ENCODE peak calls at places on chromosomes 4 and X, in five cellular contexts. F is Peyer's patch, J is testis, E is GM23338, V is adrenal gland. Y is an unnamed sample. For H3K36me3, the result is how much of the 10 kb centered on the place peaks cover.

GRCh38 chr4:182449960-182450359 is 206.8 kb downstream of the TENM3 start:
- DNase-seq in F (no peak), J (no peak), E (no peak), V (no peak), Y (no peak)

GRCh38 chrX:71215335-71215912 is 7.6 kb upstream of the GJB1 start:
- DNase-seq in F (no peak), J (no peak), E (no peak), V (no peak), Y (no peak)

GRCh38 chrX:113470166-113470565 is 629.5 kb upstream of the AMOT start:
- DNase-seq in F (no peak), J (no peak), E (peak), V (no peak), Y (no peak)

GRCh38 chr4:84666444-84666843 is 83.5 kb downstream of the CDS1 start:
- DNase-seq in F (no peak), J (no peak), E (no peak), V (no peak), Y (no peak)

GRCh38 chrX:46903458-46904242 is 8.6 kb upstream of the JADE3 start:
- DNase-seq in F (peak), J (peak), E (peak), V (peak), Y (peak)

GRCh38 chr4:169745291-169745690 is 12.5 kb downstream of the HPF1 start:
- DNase-seq in F (no peak), J (no peak), E (no peak), V (no peak), Y (no peak)

GRCh38 chr4:151228196-151229119 is 48.5 kb upstream of the PRSS48 start:
- DNase-seq in F (no peak), J (no peak), E (no peak), V (no peak), Y (no peak)

GRCh38 chr4:107733431-107733925 is 13.4 kb upstream of the PAPSS1 start:
- DNase-seq in F (no peak), J (no peak), E (no peak), V (no peak), Y (no peak)

GRCh38 chrX:109695637-109696036 is 37.4 kb downstream of the ACSL4 start:
- DNase-seq in F (no peak), J (no peak), E (no peak), V (no peak), Y (no peak)

GRCh38 chr4:113869743-113870375 is 108.3 kb upstream of the CAMK2D start:
- DNase-seq in F (no peak), J (no peak), E (no peak), V (no peak), Y (no peak)

DNA sequence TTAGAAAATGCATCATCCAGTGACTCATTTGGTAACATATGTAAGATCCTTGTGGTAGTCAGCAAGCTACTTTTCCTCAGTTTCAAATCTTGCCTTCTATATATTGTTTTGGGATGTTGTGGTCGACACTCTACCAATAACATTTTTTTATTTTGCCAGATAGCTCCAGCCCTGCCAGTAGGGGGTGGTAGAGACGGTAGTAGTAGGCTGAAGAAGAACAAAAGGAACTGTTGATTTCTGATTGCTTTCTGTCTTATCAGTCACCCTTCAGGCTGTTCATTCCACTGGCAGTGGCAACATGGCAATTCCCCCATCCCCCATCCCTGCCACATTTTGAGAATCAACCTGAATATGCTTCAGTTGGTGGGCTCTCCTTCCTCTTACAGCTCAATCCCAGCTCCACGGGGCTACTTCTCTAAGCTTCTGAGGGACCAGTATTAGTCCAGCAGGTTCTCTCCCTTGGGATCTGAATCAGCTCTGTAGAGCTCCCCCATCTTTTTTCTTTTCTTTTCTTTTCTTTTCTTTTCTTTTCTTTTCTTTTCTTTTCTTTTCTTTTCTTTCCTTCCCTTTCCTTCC is 171.5 kb upstream of the VEGFC start:
- DNase-seq in F (no peak), J (no peak), E (peak), V (peak), Y (no peak)
- TF ChIP-seq CTCF in F (no peak), J (no peak), E (peak), V (peak), Y (peak)

GRCh38 chr4:87387237-87387636 is 3.8 kb downstream of the HSD17B11 start:
- DNase-seq in F (peak), J (no peak), E (no peak), V (no peak), Y (no peak)
- H3K36me3 ChIP-seq in F (under half), J (under half), E (under half), V (under half), Y (under half)

DNA sequence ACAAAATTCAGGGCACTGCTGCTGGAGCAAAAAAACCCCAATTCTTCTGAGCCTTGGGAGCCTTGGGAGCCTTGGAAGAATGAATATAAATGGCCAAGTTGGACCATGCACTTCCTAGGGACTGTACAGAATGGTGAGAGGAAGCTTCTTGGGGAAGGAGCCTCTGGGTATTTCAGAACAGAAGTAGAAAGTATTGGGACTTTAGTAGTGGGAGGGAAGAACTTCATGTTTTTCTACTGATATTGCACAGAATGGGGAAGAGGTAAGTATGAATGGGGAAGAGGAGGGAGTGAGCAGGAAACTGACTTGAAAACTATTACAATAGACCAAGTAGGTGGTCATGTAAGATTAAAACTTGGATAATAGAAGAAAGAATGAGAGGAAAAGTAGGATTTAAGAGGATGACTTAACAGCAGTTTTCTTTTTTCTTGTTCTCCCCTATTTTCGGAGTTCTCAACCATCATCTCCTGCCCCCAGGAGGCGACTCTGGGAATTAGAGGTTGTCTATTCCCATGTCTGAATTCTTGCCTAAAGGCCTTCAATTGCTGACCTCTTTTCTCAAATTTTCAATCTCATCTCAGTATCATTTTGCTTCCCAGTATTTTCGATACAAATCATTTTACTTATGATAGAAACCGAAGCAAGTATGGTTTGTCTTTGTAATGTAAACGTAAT is 44.5 kb upstream of the TAPT1 start:
- DNase-seq in F (no peak), J (no peak), E (peak), V (no peak), Y (no peak)
- TF ChIP-seq CTCF in F (peak), J (no peak), E (peak), V (peak), Y (peak)

GRCh38 chrX:24768556-24768955 is 74.8 kb downstream of the POLA1 start:
- DNase-seq in F (no peak), J (no peak), E (no peak), V (no peak), Y (no peak)
- H3K36me3 ChIP-seq in F (under half), J (under half), E (under half), V (under half), Y (under half)

GRCh38 chrX:23403849-23404248 is 69.2 kb downstream of the PTCHD1 start:
- DNase-seq in F (no peak), J (no peak), E (peak), V (no peak), Y (peak)
- TF ChIP-seq CTCF in F (no peak), J (no peak), E (peak), V (no peak), Y (peak)

GRCh38 chr4:10092481-10093272 is 23.9 kb downstream of the WDR1 start:
- DNase-seq in F (no peak), J (no peak), E (no peak), V (no peak), Y (no peak)

GRCh38 chr4:10089346-10089745 is 27.3 kb downstream of the WDR1 start:
- DNase-seq in F (peak), J (no peak), E (peak), V (no peak), Y (peak)

GRCh38 chr4:10088135-10089010 is 28.2 kb downstream of the WDR1 start:
- DNase-seq in F (no peak), J (no peak), E (no peak), V (no peak), Y (no peak)

GRCh38 chr4:10091531-10092181 is 24.9 kb downstream of the WDR1 start:
- DNase-seq in F (no peak), J (no peak), E (no peak), V (no peak), Y (no peak)

DNA sequence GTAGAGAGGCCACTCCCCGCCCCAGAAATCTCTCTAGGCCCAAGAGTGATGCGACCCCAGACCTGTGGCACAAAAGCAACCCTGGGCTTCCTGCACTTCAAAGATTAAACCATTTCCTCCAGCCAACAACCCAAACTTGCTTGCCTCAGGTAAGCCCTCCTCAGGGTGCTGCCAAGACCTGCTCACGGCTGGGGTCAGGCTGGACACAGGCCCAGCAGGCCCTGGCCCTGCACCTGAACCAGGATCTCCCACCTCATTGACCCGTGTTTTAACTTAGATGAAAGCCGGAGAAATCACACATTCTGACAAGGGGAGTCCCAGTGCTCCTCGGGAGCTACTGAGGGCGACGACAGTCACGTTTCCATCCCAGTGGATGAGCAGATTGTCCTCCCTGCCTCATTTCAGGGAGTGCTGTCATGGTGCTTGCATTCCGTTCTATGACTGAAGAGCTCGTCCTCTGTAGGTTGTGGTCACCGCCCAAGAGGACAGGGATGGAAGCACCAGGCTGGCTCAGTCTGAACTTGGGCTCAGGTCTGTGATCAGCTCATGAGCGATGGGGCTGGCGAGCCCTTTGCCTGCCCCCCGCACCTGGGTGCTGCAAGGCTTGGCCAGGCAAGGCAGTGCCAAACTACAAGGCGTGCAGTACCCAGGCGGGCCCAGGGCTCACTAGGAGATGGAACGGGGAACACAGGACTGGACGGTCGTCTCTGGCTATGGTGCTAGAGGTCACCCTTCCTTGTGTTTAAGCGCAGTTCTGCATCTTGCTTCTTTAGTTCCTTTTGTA is 25.9 kb downstream of the WDR1 start:
- DNase-seq in F (no peak), J (no peak), E (no peak), V (no peak), Y (no peak)
- H3K36me3 ChIP-seq in F (under half), J (under half), E (under half), V (half or more), Y (half or more)

DNA sequence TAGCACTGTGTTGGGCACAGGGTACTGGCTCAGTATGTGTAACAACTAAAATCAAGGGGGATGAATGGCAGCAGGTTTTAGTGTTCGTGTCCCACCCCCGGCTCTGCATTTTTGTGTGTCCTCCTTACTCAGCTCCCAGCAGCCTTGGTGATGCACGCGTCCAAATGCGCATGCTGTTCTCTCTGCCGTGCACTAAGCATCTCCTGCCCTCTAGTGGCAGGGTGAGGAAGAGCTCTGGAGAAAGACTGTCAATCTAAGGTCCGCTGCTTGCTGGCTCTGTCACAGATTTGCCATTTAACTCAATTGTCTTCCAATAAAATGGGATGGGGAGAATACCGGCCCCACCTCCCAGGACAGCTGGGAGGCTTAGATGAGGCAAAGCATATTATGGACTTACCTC is 61.4 kb downstream of the WFS1 start:
- DNase-seq in F (no peak), J (peak), E (peak), V (no peak), Y (peak)
- TF ChIP-seq CTCF in F (peak), J (peak), E (peak), V (peak), Y (peak)

DNA sequence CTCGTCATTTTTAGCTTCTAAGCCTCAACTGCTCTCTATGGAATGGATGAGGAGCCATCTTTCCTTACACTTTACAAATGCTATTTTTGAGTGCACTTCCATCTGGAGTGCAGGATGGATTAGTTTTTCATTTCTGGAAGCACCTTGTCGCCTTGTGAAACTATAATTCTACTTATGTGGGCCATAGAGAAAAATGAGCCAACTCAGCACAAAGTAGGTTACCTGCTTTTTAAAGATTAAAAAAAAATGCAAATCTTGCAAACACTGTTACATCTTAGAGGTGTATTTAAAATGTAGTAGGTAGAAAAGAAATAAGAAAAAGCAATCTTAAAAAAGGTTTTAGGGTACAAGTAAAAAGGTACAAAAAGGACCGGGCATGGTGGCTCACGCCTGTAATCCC is 10.9 kb downstream of the BOD1L1 start:
- DNase-seq in F (no peak), J (no peak), E (no peak), V (no peak), Y (no peak)
- H3K36me3 ChIP-seq in F (under half), J (under half), E (under half), V (half or more), Y (half or more)

GRCh38 chr4:121800961-121801714 is at the start of gene EXOSC9:
- DNase-seq in F (peak), J (peak), E (peak), V (peak), Y (peak)
- TF ChIP-seq CTCF in F (no peak), J (no peak), E (no peak), V (no peak), Y (no peak)

Y was measured in WERI-Rb-1.